ENCODE peak calls at places on chromosomes 2 and 18, in four cellular contexts. One of them, this sample, is unnamed.

GRCh38 chr2:66547887-66548286 is 113.0 kb downstream of the MEIS1 start:
- DNase-seq in IMR-90: no peak
- DNase-seq in neuronal stem cell: no peak
- DNase-seq in mesenchymal stem cell: no peak
- DNase-seq in this sample: no peak

GRCh38 chr18:48497863-48498262 is 41.0 kb upstream of the CTIF start:
- DNase-seq in IMR-90: no peak
- DNase-seq in neuronal stem cell: no peak
- DNase-seq in mesenchymal stem cell: no peak
- DNase-seq in this sample: no peak

GRCh38 chr18:27921392-27921791 is 255.5 kb downstream of the CDH2 start:
- DNase-seq in IMR-90: no peak
- DNase-seq in mesenchymal stem cell: peak; percentile 3
- DNase-seq in neuronal stem cell: no peak
- DNase-seq in this sample: no peak

GRCh38 chr2:192298664-192299063 is 103.9 kb upstream of the TMEFF2 start:
- DNase-seq in mesenchymal stem cell: no peak
- DNase-seq in neuronal stem cell: no peak
- DNase-seq in IMR-90: no peak
- DNase-seq in this sample: no peak

GRCh38 chr2:54470241-54470938 is 14.3 kb downstream of the SPTBN1 start:
- DNase-seq in IMR-90: peak; percentile 79
- DNase-seq in mesenchymal stem cell: peak; percentile 76
- DNase-seq in neuronal stem cell: no peak
- DNase-seq in this sample: no peak

GRCh38 chr18:35042389-35043066 is 1.3 kb downstream of the MAPRE2 start:
- DNase-seq in mesenchymal stem cell: peak; percentile 29
- DNase-seq in neuronal stem cell: no peak
- DNase-seq in IMR-90: no peak
- DNase-seq in this sample: no peak

GRCh38 chr2:220586980-220587549 is 959.6 kb downstream of the SLC4A3 start:
- DNase-seq in mesenchymal stem cell: peak; percentile 5
- DNase-seq in neuronal stem cell: no peak
- DNase-seq in IMR-90: peak; percentile 79
- DNase-seq in this sample: no peak

GRCh38 chr2:237309416-237309815 is 104.5 kb downstream of the COL6A3 start:
- DNase-seq in IMR-90: no peak
- DNase-seq in mesenchymal stem cell: no peak
- DNase-seq in neuronal stem cell: no peak
- DNase-seq in this sample: no peak

GRCh38 chr2:201959626-201960025 is 74.0 kb upstream of the FZD7 start:
- DNase-seq in IMR-90: no peak
- DNase-seq in neuronal stem cell: no peak
- DNase-seq in mesenchymal stem cell: no peak
- DNase-seq in this sample: no peak

GRCh38 chr18:29962579-29962978 is 1080.0 kb downstream of the DSC3 start:
- DNase-seq in mesenchymal stem cell: no peak
- DNase-seq in IMR-90: no peak
- DNase-seq in neuronal stem cell: no peak
- DNase-seq in this sample: no peak

GRCh38 chr2:72127401-72128058 is 20.1 kb downstream of the CYP26B1 start:
- DNase-seq in mesenchymal stem cell: no peak
- DNase-seq in IMR-90: no peak
- DNase-seq in neuronal stem cell: no peak
- DNase-seq in this sample: no peak

GRCh38 chr18:44625367-44625766 is 55.3 kb upstream of the SETBP1 start:
- DNase-seq in neuronal stem cell: no peak
- DNase-seq in mesenchymal stem cell: no peak
- DNase-seq in IMR-90: no peak
- DNase-seq in this sample: no peak

GRCh38 chr18:32714571-32715148 is 58.2 kb downstream of the KLHL14 start:
- DNase-seq in neuronal stem cell: peak; percentile 65
- DNase-seq in mesenchymal stem cell: peak; percentile 75
- DNase-seq in IMR-90: peak; percentile 51
- DNase-seq in this sample: peak; percentile 56

GRCh38 chr2:20365249-20365817 is 14.7 kb upstream of the PUM2 start:
- DNase-seq in mesenchymal stem cell: peak; percentile 61
- DNase-seq in IMR-90: peak; percentile 87
- DNase-seq in neuronal stem cell: no peak
- DNase-seq in this sample: no peak

GRCh38 chr2:209191139-209191538 is 232.7 kb upstream of the MAP2 start:
- DNase-seq in neuronal stem cell: no peak
- DNase-seq in mesenchymal stem cell: no peak
- DNase-seq in IMR-90: no peak
- DNase-seq in this sample: no peak

DNA sequence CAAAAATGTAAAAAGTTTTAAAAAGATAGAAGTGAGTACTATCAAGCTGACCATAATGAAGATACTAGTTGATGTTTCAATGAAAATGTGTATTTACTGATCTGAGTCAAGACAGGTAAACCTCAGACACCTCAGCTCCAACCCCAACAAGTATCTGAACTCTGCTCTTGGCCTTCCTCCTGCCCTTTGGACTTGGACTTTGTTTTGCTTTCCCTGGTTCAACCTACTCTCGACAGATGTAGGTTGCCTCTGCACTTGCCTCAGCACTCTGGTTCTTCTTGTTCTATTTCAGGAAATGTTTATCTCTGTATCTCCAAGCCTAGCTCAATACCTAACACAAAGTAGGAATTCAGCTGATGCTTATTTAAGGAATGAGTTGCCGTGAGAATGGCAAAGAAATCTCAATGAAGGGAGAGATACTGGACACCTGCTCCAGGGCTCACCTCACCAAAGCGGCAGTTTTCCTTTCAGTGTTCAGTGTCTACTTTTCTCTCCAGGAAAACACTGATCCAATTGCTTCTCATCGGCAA is 248.8 kb upstream of the CTAGE1 start:
- DNase-seq in IMR-90: no peak
- DNase-seq in neuronal stem cell: no peak
- DNase-seq in mesenchymal stem cell: no peak
- DNase-seq in this sample: no peak
- H2BK15ac ChIP-seq in IMR-90: peak overlapping the region; percentile 95
- H2BK15ac ChIP-seq in neuronal stem cell: no peak overlapping the region
- H2BK15ac ChIP-seq in mesenchymal stem cell: no peak overlapping the region
- H2BK15ac ChIP-seq in this sample: no peak overlapping the region

GRCh38 chr2:200404615-200405014 is 98.1 kb downstream of the SPATS2L start:
- DNase-seq in mesenchymal stem cell: no peak
- DNase-seq in IMR-90: no peak
- DNase-seq in neuronal stem cell: no peak
- DNase-seq in this sample: no peak
- H3K27ac ChIP-seq in mesenchymal stem cell: peak overlapping the region; percentile 96
- H3K27ac ChIP-seq in IMR-90: peak overlapping the region; percentile 86
- H3K27ac ChIP-seq in neuronal stem cell: no peak overlapping the region
- H3K27ac ChIP-seq in this sample: no peak overlapping the region

GRCh38 chr2:28908172-28908571 is 13.7 kb downstream of the WDR43 start:
- DNase-seq in neuronal stem cell: no peak
- DNase-seq in mesenchymal stem cell: no peak
- DNase-seq in IMR-90: no peak
- DNase-seq in this sample: no peak
- H2BK15ac ChIP-seq in neuronal stem cell: no peak overlapping the region
- H2BK15ac ChIP-seq in mesenchymal stem cell: no peak overlapping the region
- H2BK15ac ChIP-seq in IMR-90: no peak overlapping the region
- H2BK15ac ChIP-seq in this sample: no peak overlapping the region

GRCh38 chr2:46802665-46803550 is 112.7 kb downstream of the MCFD2 start:
- DNase-seq in mesenchymal stem cell: no peak
- DNase-seq in IMR-90: no peak
- DNase-seq in neuronal stem cell: no peak
- DNase-seq in this sample: no peak
- H3K27ac ChIP-seq in mesenchymal stem cell: no peak overlapping the region
- H3K27ac ChIP-seq in IMR-90: peak overlapping the region; percentile 81
- H3K27ac ChIP-seq in neuronal stem cell: no peak overlapping the region
- H3K27ac ChIP-seq in this sample: no peak overlapping the region

GRCh38 chr2:55989405-55989804 is 65.8 kb upstream of the EFEMP1 start:
- DNase-seq in IMR-90: no peak
- DNase-seq in mesenchymal stem cell: no peak
- DNase-seq in neuronal stem cell: no peak
- DNase-seq in this sample: no peak

GRCh38 chr2:55986700-55987440 is 63.3 kb upstream of the EFEMP1 start:
- DNase-seq in IMR-90: peak; percentile 19
- DNase-seq in neuronal stem cell: no peak
- DNase-seq in mesenchymal stem cell: no peak
- DNase-seq in this sample: no peak

GRCh38 chr2:55985406-55985805 is 61.8 kb upstream of the EFEMP1 start:
- DNase-seq in mesenchymal stem cell: no peak
- DNase-seq in IMR-90: no peak
- DNase-seq in neuronal stem cell: no peak
- DNase-seq in this sample: no peak

GRCh38 chr2:55986001-55986400 is 62.4 kb upstream of the EFEMP1 start:
- DNase-seq in IMR-90: no peak
- DNase-seq in neuronal stem cell: no peak
- DNase-seq in mesenchymal stem cell: no peak
- DNase-seq in this sample: no peak
- H2BK15ac ChIP-seq in IMR-90: peak overlapping the region; percentile 3
- H2BK15ac ChIP-seq in neuronal stem cell: no peak overlapping the region
- H2BK15ac ChIP-seq in mesenchymal stem cell: no peak overlapping the region
- H2BK15ac ChIP-seq in this sample: no peak overlapping the region

GRCh38 chr18:9855686-9856085 is 30.1 kb upstream of the TXNDC2 start:
- DNase-seq in IMR-90: no peak
- DNase-seq in mesenchymal stem cell: peak; percentile 54
- DNase-seq in neuronal stem cell: no peak
- DNase-seq in this sample: no peak
- H3K27ac ChIP-seq in IMR-90: no peak overlapping the region
- H3K27ac ChIP-seq in mesenchymal stem cell: no peak overlapping the region
- H3K27ac ChIP-seq in neuronal stem cell: no peak overlapping the region
- H3K27ac ChIP-seq in this sample: no peak overlapping the region

This sample was measured in H1.